ENCODE peak calls at places on chromosomes 16 and 17, in five cellular contexts. O, W, J, R and S are unnamed samples.

GRCh38 chr16:86558355-86559193 is 3.5 kb upstream of the MTHFSD start:
- DNase-seq in O (no peak), W (no peak), J (no peak), R (no peak), S (no peak)

GRCh38 chr16:726438-727290 is at the start of the genes CCDC78 and HAGHL:
- DNase-seq in O (no peak), W (no peak), J (no peak), R (peak; percentile 79), S (no peak)

GRCh38 chr17:77677210-77677609 is 281.3 kb upstream of the TNRC6C start:
- DNase-seq in O (no peak), W (no peak), J (no peak), R (peak; percentile 4), S (no peak)

GRCh38 chr17:46194393-46195216 is 1.4 kb upstream of the KANSL1 start:
- DNase-seq in O (no peak), W (no peak), J (no peak), R (peak; percentile 88), S (peak; percentile 37)

GRCh38 chr17:1783834-1784611 is 22.2 kb downstream of the SERPINF1 start:
- DNase-seq in O (peak; percentile 78), W (peak; percentile 67), J (peak; percentile 26), R (peak; percentile 82), S (no peak)

GRCh38 chr17:740240-741055 is 8.1 kb downstream of the TLCD3A start:
- DNase-seq in O (no peak), W (no peak), J (no peak), R (no peak), S (no peak)

GRCh38 chr16:58464047-58464915 is 35.7 kb upstream of the NDRG4 start:
- DNase-seq in O (no peak), W (no peak), J (no peak), R (peak; percentile 32), S (no peak)

GRCh38 chr16:86396318-86396882 is 113.9 kb upstream of the FOXF1 start:
- DNase-seq in O (peak; percentile 91), W (no peak), J (no peak), R (peak; percentile 92), S (no peak)

GRCh38 chr17:40284085-40284713 is 3.5 kb upstream of the CDC6 start:
- DNase-seq in O (no peak), W (no peak), J (no peak), R (peak; percentile 83), S (no peak)

GRCh38 chr16:57643166-57643813 is 14.9 kb downstream of the ADGRG1 start:
- DNase-seq in O (no peak), W (no peak), J (no peak), R (peak; percentile 40), S (no peak)

GRCh38 chr16:66872927-66873684 is 7.2 kb upstream of the PDP2 start:
- DNase-seq in O (peak; percentile 94), W (peak; percentile 77), J (peak; percentile 92), R (peak; percentile 97), S (peak; percentile 89)

GRCh38 chr17:16463341-16464000 is 28.5 kb downstream of the LRRC75A start:
- DNase-seq in O (peak; percentile 50), W (no peak), J (no peak), R (peak; percentile 64), S (no peak)